ENCODE peak calls at places on chromosomes 5 and 9, in eight cellular contexts. One of them, this sample, is unnamed. For H3K4me1, the result is how much of the 10 kb centered on the place peaks cover.

GRCh38 chr5:166810721-166811120 is 1480.7 kb upstream of the WWC1 start:
- DNase-seq in PC-9: no peak
- DNase-seq in HAP-1: no peak
- DNase-seq in IMR-90: no peak
- DNase-seq in right atrium auricular region: no peak
- DNase-seq in lower lobe of right lung: no peak
- DNase-seq in neural progenitor cell: no peak
- DNase-seq in mammary epithelial cell: no peak
- DNase-seq in this sample: no peak

GRCh38 chr9:12776775-12777055 is 1.9 kb downstream of the LURAP1L start:
- DNase-seq in PC-9: no peak
- DNase-seq in HAP-1: no peak
- DNase-seq in IMR-90: peak
- DNase-seq in right atrium auricular region: no peak
- DNase-seq in lower lobe of right lung: no peak
- DNase-seq in neural progenitor cell: no peak
- DNase-seq in mammary epithelial cell: no peak
- DNase-seq in this sample: no peak

GRCh38 chr9:73916016-73916673 is 581.0 kb upstream of the RORB start:
- DNase-seq in PC-9: no peak
- DNase-seq in HAP-1: no peak
- DNase-seq in IMR-90: no peak
- DNase-seq in right atrium auricular region: no peak
- DNase-seq in lower lobe of right lung: no peak
- DNase-seq in neural progenitor cell: peak
- DNase-seq in mammary epithelial cell: peak
- DNase-seq in this sample: no peak

GRCh38 chr9:95778957-95779356 is 96.5 kb upstream of the ERCC6L2 start:
- DNase-seq in PC-9: no peak
- DNase-seq in HAP-1: no peak
- DNase-seq in IMR-90: peak
- DNase-seq in right atrium auricular region: peak
- DNase-seq in lower lobe of right lung: no peak
- DNase-seq in neural progenitor cell: no peak
- DNase-seq in mammary epithelial cell: no peak
- DNase-seq in this sample: no peak

GRCh38 chr9:79221084-79221483 is 350.7 kb upstream of the TLE4 start:
- DNase-seq in PC-9: no peak
- DNase-seq in HAP-1: no peak
- DNase-seq in IMR-90: peak
- DNase-seq in right atrium auricular region: no peak
- DNase-seq in lower lobe of right lung: no peak
- DNase-seq in neural progenitor cell: no peak
- DNase-seq in mammary epithelial cell: peak
- DNase-seq in this sample: peak

GRCh38 chr9:88077071-88077617 is 61.1 kb downstream of the SPATA31C2 start:
- DNase-seq in PC-9: no peak
- DNase-seq in HAP-1: no peak
- DNase-seq in IMR-90: no peak
- DNase-seq in right atrium auricular region: no peak
- DNase-seq in lower lobe of right lung: no peak
- DNase-seq in neural progenitor cell: no peak
- DNase-seq in mammary epithelial cell: peak
- DNase-seq in this sample: no peak

GRCh38 chr5:74028406-74028805 is 402.4 kb downstream of the ARHGEF28 start:
- DNase-seq in PC-9: peak
- DNase-seq in HAP-1: no peak
- DNase-seq in IMR-90: peak
- DNase-seq in right atrium auricular region: no peak
- DNase-seq in lower lobe of right lung: no peak
- DNase-seq in neural progenitor cell: no peak
- DNase-seq in mammary epithelial cell: peak
- DNase-seq in this sample: no peak

GRCh38 chr5:141514330-141515111 is 25.6 kb downstream of the PCDHGC5 start:
- DNase-seq in PC-9: no peak
- DNase-seq in HAP-1: no peak
- DNase-seq in IMR-90: peak
- DNase-seq in right atrium auricular region: no peak
- DNase-seq in lower lobe of right lung: no peak
- DNase-seq in neural progenitor cell: peak
- DNase-seq in mammary epithelial cell: peak
- DNase-seq in this sample: peak

GRCh38 chr5:102375256-102375655 is 79.2 kb upstream of the SLCO4C1 start:
- DNase-seq in PC-9: no peak
- DNase-seq in HAP-1: no peak
- DNase-seq in IMR-90: no peak
- DNase-seq in right atrium auricular region: no peak
- DNase-seq in lower lobe of right lung: no peak
- DNase-seq in neural progenitor cell: no peak
- DNase-seq in mammary epithelial cell: no peak
- DNase-seq in this sample: no peak

GRCh38 chr5:145718956-145719355 is 116.2 kb downstream of the PRELID2 start:
- DNase-seq in PC-9: no peak
- DNase-seq in HAP-1: peak
- DNase-seq in IMR-90: peak
- DNase-seq in right atrium auricular region: no peak
- DNase-seq in lower lobe of right lung: no peak
- DNase-seq in neural progenitor cell: peak
- DNase-seq in mammary epithelial cell: peak
- DNase-seq in this sample: no peak

DNA sequence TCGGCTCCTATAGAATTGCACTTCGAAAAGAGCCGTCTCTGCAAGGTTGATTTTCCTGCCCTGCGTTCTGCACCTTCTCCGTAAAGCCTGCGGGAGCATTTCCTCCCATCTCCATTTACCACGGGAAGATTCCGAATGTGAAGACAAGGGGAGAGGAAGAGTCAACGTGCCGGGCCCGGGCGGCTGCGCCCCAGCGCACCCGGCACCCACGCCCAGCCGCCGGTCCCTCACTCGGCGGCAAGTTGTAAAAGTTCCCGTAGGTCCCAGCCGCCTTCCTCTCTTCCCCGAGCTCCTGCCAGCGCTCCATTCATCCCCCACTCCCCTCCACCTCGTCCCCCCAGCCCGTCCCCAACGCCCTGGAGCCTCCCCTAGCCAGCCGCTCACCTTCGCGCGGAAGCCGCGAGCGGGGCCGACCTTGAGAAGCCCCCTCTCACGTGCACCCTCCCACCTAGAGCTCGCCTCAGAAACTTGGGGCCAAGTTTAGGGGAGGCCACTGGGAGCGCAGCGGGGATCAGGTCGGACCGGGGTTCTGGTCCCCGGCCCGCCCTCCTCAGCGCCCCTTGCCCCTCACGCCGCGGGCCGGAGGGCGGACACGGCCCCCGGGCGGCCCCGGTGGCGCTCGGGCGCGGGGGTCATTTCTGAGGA is 387 bp downstream of the BNC2 start:
- DNase-seq in PC-9: no peak
- DNase-seq in HAP-1: peak
- DNase-seq in IMR-90: peak
- DNase-seq in right atrium auricular region: no peak
- DNase-seq in lower lobe of right lung: no peak
- DNase-seq in neural progenitor cell: peak
- DNase-seq in mammary epithelial cell: no peak
- DNase-seq in this sample: peak
- H3K4me1 ChIP-seq in PC-9: under half
- H3K4me1 ChIP-seq in HAP-1: under half
- H3K4me1 ChIP-seq in IMR-90: under half
- H3K4me1 ChIP-seq in right atrium auricular region: under half
- H3K4me1 ChIP-seq in lower lobe of right lung: under half
- H3K4me1 ChIP-seq in neural progenitor cell: under half
- H3K4me1 ChIP-seq in mammary epithelial cell: under half
- H3K4me1 ChIP-seq in this sample: under half

GRCh38 chr5:35822541-35822940 is 34.1 kb upstream of the IL7R start:
- DNase-seq in PC-9: peak
- DNase-seq in HAP-1: no peak
- DNase-seq in IMR-90: no peak
- DNase-seq in right atrium auricular region: no peak
- DNase-seq in lower lobe of right lung: no peak
- DNase-seq in neural progenitor cell: no peak
- DNase-seq in mammary epithelial cell: no peak
- DNase-seq in this sample: no peak

GRCh38 chr5:35821513-35821912 is 35.2 kb upstream of the IL7R start:
- DNase-seq in PC-9: peak
- DNase-seq in HAP-1: no peak
- DNase-seq in IMR-90: no peak
- DNase-seq in right atrium auricular region: no peak
- DNase-seq in lower lobe of right lung: no peak
- DNase-seq in neural progenitor cell: no peak
- DNase-seq in mammary epithelial cell: no peak
- DNase-seq in this sample: no peak

GRCh38 chr5:35820720-35821119 is 36.0 kb upstream of the IL7R start:
- DNase-seq in PC-9: no peak
- DNase-seq in HAP-1: no peak
- DNase-seq in IMR-90: no peak
- DNase-seq in right atrium auricular region: no peak
- DNase-seq in lower lobe of right lung: no peak
- DNase-seq in neural progenitor cell: no peak
- DNase-seq in mammary epithelial cell: no peak
- DNase-seq in this sample: no peak

GRCh38 chr5:35826056-35826455 is 30.6 kb upstream of the IL7R start:
- DNase-seq in PC-9: no peak
- DNase-seq in HAP-1: no peak
- DNase-seq in IMR-90: no peak
- DNase-seq in right atrium auricular region: no peak
- DNase-seq in lower lobe of right lung: no peak
- DNase-seq in neural progenitor cell: no peak
- DNase-seq in mammary epithelial cell: no peak
- DNase-seq in this sample: no peak

GRCh38 chr5:35823347-35823875 is 33.3 kb upstream of the IL7R start:
- DNase-seq in PC-9: peak
- DNase-seq in HAP-1: no peak
- DNase-seq in IMR-90: no peak
- DNase-seq in right atrium auricular region: no peak
- DNase-seq in lower lobe of right lung: no peak
- DNase-seq in neural progenitor cell: no peak
- DNase-seq in mammary epithelial cell: no peak
- DNase-seq in this sample: no peak
- H3K4me1 ChIP-seq in PC-9: under half
- H3K4me1 ChIP-seq in HAP-1: under half
- H3K4me1 ChIP-seq in IMR-90: under half
- H3K4me1 ChIP-seq in right atrium auricular region: under half
- H3K4me1 ChIP-seq in lower lobe of right lung: under half
- H3K4me1 ChIP-seq in neural progenitor cell: under half
- H3K4me1 ChIP-seq in mammary epithelial cell: under half
- H3K4me1 ChIP-seq in this sample: under half

GRCh38 chr9:117545846-117546245 is 131.0 kb upstream of the ASTN2 start:
- DNase-seq in PC-9: no peak
- DNase-seq in HAP-1: no peak
- DNase-seq in IMR-90: no peak
- DNase-seq in right atrium auricular region: no peak
- DNase-seq in lower lobe of right lung: no peak
- DNase-seq in neural progenitor cell: no peak
- DNase-seq in mammary epithelial cell: no peak
- DNase-seq in this sample: no peak

GRCh38 chr9:117546894-117547293 is 132.0 kb upstream of the ASTN2 start:
- DNase-seq in PC-9: no peak
- DNase-seq in HAP-1: no peak
- DNase-seq in IMR-90: no peak
- DNase-seq in right atrium auricular region: no peak
- DNase-seq in lower lobe of right lung: no peak
- DNase-seq in neural progenitor cell: no peak
- DNase-seq in mammary epithelial cell: peak
- DNase-seq in this sample: no peak

GRCh38 chr9:117548556-117548955 is 133.7 kb upstream of the ASTN2 start:
- DNase-seq in PC-9: no peak
- DNase-seq in HAP-1: no peak
- DNase-seq in IMR-90: no peak
- DNase-seq in right atrium auricular region: no peak
- DNase-seq in lower lobe of right lung: no peak
- DNase-seq in neural progenitor cell: no peak
- DNase-seq in mammary epithelial cell: no peak
- DNase-seq in this sample: no peak

GRCh38 chr9:117547904-117548303 is 133.0 kb upstream of the ASTN2 start:
- DNase-seq in PC-9: no peak
- DNase-seq in HAP-1: no peak
- DNase-seq in IMR-90: no peak
- DNase-seq in right atrium auricular region: no peak
- DNase-seq in lower lobe of right lung: no peak
- DNase-seq in neural progenitor cell: no peak
- DNase-seq in mammary epithelial cell: no peak
- DNase-seq in this sample: no peak

DNA sequence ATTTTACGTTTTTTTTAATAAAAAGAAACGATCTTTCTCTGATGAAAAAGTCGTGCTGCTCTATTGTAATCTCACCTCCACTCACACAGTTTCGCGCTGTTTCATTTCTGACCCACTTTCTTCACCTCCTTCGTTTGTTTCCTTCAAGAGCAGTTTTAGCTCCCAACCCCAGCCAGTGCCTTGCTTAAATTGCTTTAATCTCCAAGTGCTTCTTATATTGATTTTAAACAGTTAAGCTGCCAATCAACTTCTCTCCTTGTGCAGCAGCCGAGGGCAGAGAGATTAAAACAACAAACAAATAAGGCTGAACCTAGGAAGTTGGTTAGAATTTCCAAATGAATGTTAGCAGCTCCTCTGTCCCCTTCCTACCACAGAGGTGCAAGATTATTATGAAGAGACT is 132.5 kb upstream of the ASTN2 start:
- DNase-seq in PC-9: no peak
- DNase-seq in HAP-1: no peak
- DNase-seq in IMR-90: no peak
- DNase-seq in right atrium auricular region: no peak
- DNase-seq in lower lobe of right lung: no peak
- DNase-seq in neural progenitor cell: no peak
- DNase-seq in mammary epithelial cell: no peak
- DNase-seq in this sample: no peak
- H3K4me1 ChIP-seq in PC-9: under half
- H3K4me1 ChIP-seq in HAP-1: under half
- H3K4me1 ChIP-seq in IMR-90: under half
- H3K4me1 ChIP-seq in right atrium auricular region: under half
- H3K4me1 ChIP-seq in lower lobe of right lung: under half
- H3K4me1 ChIP-seq in neural progenitor cell: under half
- H3K4me1 ChIP-seq in mammary epithelial cell: under half
- H3K4me1 ChIP-seq in this sample: under half

DNA sequence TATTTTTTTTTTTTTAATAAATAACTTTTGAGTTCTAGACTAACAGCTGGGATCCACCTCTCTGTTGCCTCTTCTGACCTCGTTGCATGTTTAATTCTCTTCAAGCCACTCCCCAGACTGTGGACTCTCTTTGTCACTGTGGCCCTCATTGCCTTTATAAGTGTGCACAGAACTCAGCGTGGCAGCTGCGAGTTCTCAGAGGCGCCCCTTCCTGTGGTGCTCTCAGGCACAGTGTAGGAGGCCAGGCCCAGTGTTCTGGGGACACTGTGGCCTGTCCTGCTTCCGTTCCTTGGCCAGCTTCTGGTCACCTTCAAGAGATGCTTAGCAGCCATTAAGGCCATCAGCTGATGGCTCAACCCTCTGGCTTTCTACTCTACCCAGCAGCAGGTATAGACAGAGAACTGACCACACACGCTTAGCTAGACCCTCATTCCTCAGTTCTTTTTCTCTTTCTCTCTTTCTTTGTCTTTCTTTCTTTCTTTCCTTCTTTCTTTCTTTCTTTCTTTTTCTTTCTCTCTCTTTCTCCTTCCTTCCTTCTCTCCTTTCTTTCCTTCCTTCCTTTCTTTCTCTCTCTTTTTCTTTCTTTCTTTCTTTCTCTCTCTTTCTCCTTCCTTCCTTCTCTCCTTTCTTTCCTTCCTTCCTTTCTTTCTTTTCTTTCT is 27.7 kb downstream of the STC2 start:
- DNase-seq in PC-9: no peak
- DNase-seq in HAP-1: no peak
- DNase-seq in IMR-90: no peak
- DNase-seq in right atrium auricular region: no peak
- DNase-seq in lower lobe of right lung: no peak
- DNase-seq in neural progenitor cell: no peak
- DNase-seq in mammary epithelial cell: no peak
- DNase-seq in this sample: no peak
- H3K4me1 ChIP-seq in PC-9: under half
- H3K4me1 ChIP-seq in HAP-1: under half
- H3K4me1 ChIP-seq in IMR-90: under half
- H3K4me1 ChIP-seq in right atrium auricular region: under half
- H3K4me1 ChIP-seq in lower lobe of right lung: under half
- H3K4me1 ChIP-seq in neural progenitor cell: half or more
- H3K4me1 ChIP-seq in mammary epithelial cell: under half
- H3K4me1 ChIP-seq in this sample: under half